ENCODE peak calls at places on chromosomes 6 and 20, in six cellular contexts. F is brain microvascular endothelial cell, Z is OCI-LY7, L is heart right ventricle, O is fibroblast of lung, W is adrenal gland. H is an unnamed sample.

GRCh38 chr6:74333406-74333805 is 637.4 kb downstream of the CD109 start:
- DNase-seq in L (no peak), O (peak; percentile 6), W (no peak), Z (no peak), F (no peak), H (peak; percentile 37)

GRCh38 chr6:94478178-94479140 is 1059.1 kb upstream of the EPHA7 start:
- DNase-seq in O (no peak), Z (no peak), W (no peak), L (no peak), F (no peak), H (no peak)

GRCh38 chr6:41373367-41373918 is 38.0 kb downstream of the NCR2 start:
- DNase-seq in Z (no peak), O (no peak), L (no peak), W (no peak), F (no peak), H (no peak)

GRCh38 chr6:17225767-17226166 is 55.4 kb upstream of the RBM24 start:
- DNase-seq in L (no peak), F (no peak), W (no peak), O (no peak), Z (no peak), H (no peak)

GRCh38 chr6:97186416-97186999 is 96.5 kb downstream of the MMS22L start:
- DNase-seq in L (peak; percentile 28), Z (peak; percentile 73), O (peak; percentile 59), W (peak; percentile 81), F (peak; percentile 64), H (peak; percentile 81)

GRCh38 chr6:97240222-97240621 is 42.8 kb downstream of the MMS22L start:
- DNase-seq in F (peak; percentile 55), W (no peak), L (no peak), O (peak; percentile 71), Z (no peak), H (peak; percentile 37)

GRCh38 chr6:44976677-44977405 is 351.3 kb upstream of the RUNX2 start:
- DNase-seq in W (no peak), F (no peak), L (no peak), Z (no peak), O (peak; percentile 65), H (peak; percentile 49)

GRCh38 chr6:49553353-49553752 is 2.9 kb downstream of the C6orf141 start:
- DNase-seq in W (no peak), O (peak; percentile 84), Z (no peak), L (no peak), F (no peak), H (peak; percentile 28)

GRCh38 chr6:149651056-149651455 is 2.5 kb upstream of the KATNA1 start:
- DNase-seq in L (no peak), F (no peak), O (no peak), W (no peak), Z (peak; percentile 92), H (no peak)

GRCh38 chr6:45314146-45314545 is 14.0 kb upstream of the RUNX2 start:
- DNase-seq in O (no peak), W (no peak), F (no peak), L (no peak), Z (no peak), H (no peak)

GRCh38 chr20:36988494-36988966 is 37.0 kb upstream of the SAMHD1 start:
- DNase-seq in F (peak; percentile 34), O (peak; percentile 22), Z (peak; percentile 40), L (no peak), W (no peak), H (peak; percentile 57)

GRCh38 chr6:157374889-157375443 is 6.0 kb upstream of the ZDHHC14 start:
- DNase-seq in O (peak; percentile 67), F (no peak), W (no peak), Z (no peak), L (no peak), H (no peak)

GRCh38 chr20:50916257-50916656 is 15.0 kb downstream of the ADNP start:
- DNase-seq in L (no peak), Z (no peak), O (peak; percentile 51), F (peak; percentile 50), W (no peak), H (peak; percentile 44)

GRCh38 chr6:50819527-50819905 is 845 bp downstream of the TFAP2B start:
- DNase-seq in O (no peak), Z (no peak), W (no peak), F (no peak), L (no peak), H (no peak)

GRCh38 chr20:43681468-43681942 is 14.6 kb downstream of the MYBL2 start:
- DNase-seq in L (peak; percentile 33), Z (peak; percentile 82), O (no peak), F (no peak), W (no peak), H (no peak)

GRCh38 chr6:55281215-55281614 is 46.1 kb upstream of the GFRAL start:
- DNase-seq in L (no peak), Z (no peak), F (no peak), W (no peak), O (no peak), H (no peak)

GRCh38 chr20:43958626-43959025 is 44.0 kb downstream of the TOX2 start:
- DNase-seq in L (no peak), Z (no peak), F (no peak), O (no peak), W (no peak), H (no peak)

GRCh38 chr6:104599821-104600658 is 259.7 kb downstream of the HACE1 start:
- DNase-seq in Z (no peak), W (no peak), O (peak; percentile 35), F (no peak), L (no peak), H (no peak)

GRCh38 chr6:4460595-4461475 is 315.4 kb upstream of the CDYL start:
- DNase-seq in Z (no peak), O (peak; percentile 58), W (peak; percentile 79), F (no peak), L (peak; percentile 67), H (peak; percentile 84)

GRCh38 chr6:153392156-153392555 is 261.1 kb upstream of the RGS17 start:
- DNase-seq in L (no peak), Z (no peak), W (no peak), O (no peak), F (no peak), H (no peak)

GRCh38 chr6:152299336-152299735 is 337.8 kb downstream of the SYNE1 start:
- DNase-seq in Z (peak; percentile 53), W (no peak), F (no peak), L (no peak), O (no peak), H (no peak)

GRCh38 chr6:30820196-30820595 is 64.1 kb upstream of the DDR1 start:
- DNase-seq in F (peak; percentile 53), L (peak; percentile 30), W (no peak), O (peak; percentile 83), Z (no peak), H (peak; percentile 92)

GRCh38 chr6:130018830-130019795 is 732 bp downstream of the L3MBTL3 start:
- DNase-seq in F (no peak), O (peak; percentile 56), L (peak; percentile 36), Z (peak; percentile 38), W (peak; percentile 58), H (peak; percentile 36)

GRCh38 chr20:5923493-5923892 is 26.8 kb downstream of the TRMT6 start:
- DNase-seq in W (no peak), L (no peak), O (no peak), F (no peak), Z (no peak), H (no peak)

GRCh38 chr6:44042261-44043035 is 84.8 kb downstream of the MRPL14 start:
- DNase-seq in O (no peak), Z (no peak), W (no peak), L (no peak), F (no peak), H (no peak)

GRCh38 chr6:1390071-1390804 is 862 bp downstream of the FOXF2 start:
- DNase-seq in L (no peak), F (no peak), Z (no peak), O (peak; percentile 52), W (no peak), H (peak; percentile 63)

GRCh38 chr6:121823437-121823851 is 388.0 kb downstream of the GJA1 start:
- DNase-seq in L (no peak), Z (no peak), W (no peak), O (peak; percentile 89), F (peak; percentile 67), H (peak; percentile 93)

GRCh38 chr6:159134701-159135364 is 34.4 kb upstream of the FNDC1 start:
- DNase-seq in F (peak; percentile 53), L (no peak), W (peak; percentile 91), Z (peak; percentile 88), O (peak; percentile 28), H (peak; percentile 65)

GRCh38 chr6:8499540-8499939 is 64.2 kb upstream of the SLC35B3 start:
- DNase-seq in L (no peak), W (no peak), F (no peak), O (no peak), Z (peak; percentile 3), H (peak; percentile 1)
- TF ChIP-seq CTCF in L (peak; percentile 32), W (peak; percentile 45), F (peak; percentile 58), O (peak; percentile 34), Z (peak; percentile 55), H (peak; percentile 9)

GRCh38 chr6:109091314-109092009 is 3.2 kb downstream of the SESN1 start:
- DNase-seq in W (no peak), L (no peak), F (no peak), Z (no peak), O (no peak), H (no peak)
- H3K4me3 ChIP-seq in W (no peak overlapping the region), L (peak overlapping the region; percentile 98), F (no peak overlapping the region), Z (peak overlapping the region; percentile 92), O (no peak overlapping the region), H (peak overlapping the region; percentile 75)

GRCh38 chr6:27924179-27924578 is 12.0 kb upstream of the OR2B2 start:
- DNase-seq in Z (no peak), W (no peak), F (no peak), O (no peak), L (no peak), H (no peak)

DNA sequence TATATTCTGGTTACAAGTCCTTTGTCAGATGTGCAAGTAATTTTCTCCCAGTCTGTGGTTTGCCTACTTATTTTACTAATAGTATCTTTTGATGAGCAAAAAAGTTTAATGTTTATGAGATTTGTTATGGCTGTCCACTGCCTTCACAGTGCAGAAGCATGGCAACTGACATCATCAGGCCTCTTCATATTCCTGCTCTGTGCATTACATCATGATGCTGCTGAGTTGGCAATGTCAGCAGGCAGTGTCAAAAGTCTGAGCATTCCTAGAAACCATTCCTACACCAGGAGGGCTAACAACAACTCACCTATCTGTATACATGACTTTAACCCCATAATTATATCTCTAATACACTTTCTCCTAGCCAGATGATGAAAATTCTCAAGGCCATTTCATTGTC is 10.8 kb upstream of the OR2B2 start:
- DNase-seq in W (no peak), Z (no peak), O (no peak), L (no peak), F (no peak), H (no peak)
- TF ChIP-seq CTCF in W (no peak), Z (no peak), O (no peak), L (no peak), F (no peak), H (no peak)

DNA sequence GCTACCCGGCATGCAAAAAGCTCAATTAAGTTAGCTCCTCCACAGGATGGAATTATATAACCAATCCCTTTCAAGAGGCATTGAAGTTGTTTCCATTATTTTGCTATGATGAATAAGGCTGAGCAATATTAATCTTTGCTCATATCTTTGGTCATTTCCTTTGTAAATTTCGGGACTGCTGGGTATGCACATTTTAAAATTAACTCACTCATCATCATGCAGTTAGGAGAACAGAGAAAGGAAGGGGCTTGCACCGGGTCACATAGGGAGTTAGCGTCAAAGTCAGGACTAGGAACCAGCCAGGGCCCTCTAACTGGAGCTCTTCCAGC is 430 bp upstream of the FAM110A start:
- DNase-seq in W (no peak), O (no peak), Z (no peak), F (no peak), L (no peak), H (no peak)
- H3K4me3 ChIP-seq in W (no peak overlapping the region), O (peak overlapping the region; percentile 23), Z (peak overlapping the region; percentile 84), F (peak overlapping the region; percentile 82), L (peak overlapping the region; percentile 81), H (peak overlapping the region; percentile 64)

H was measured in fibroblast of the aortic adventitia.